ENCODE peak calls at places on chromosomes 1 and 21, in five cellular contexts. One of them, this sample, is unnamed.

GRCh38 chr21:43825610-43825935 is 36.2 kb downstream of the RRP1 start:
- DNase-seq in kidney tubule cell: no peak
- DNase-seq in CD4-positive, CD25-positive, alpha-beta regulatory T cell: no peak
- DNase-seq in stimulated activated CD4-positive, alpha-beta T cell treated with anti-CD3 and anti-CD28 coated beads, TNF-alpha, amount 100 ng/mL, for 4 hours: no peak
- DNase-seq in C1 segment of cervical spinal cord: no peak
- DNase-seq in this sample: no peak

GRCh38 chr1:45815667-45816458 is 12.5 kb downstream of the MAST2 start:
- DNase-seq in kidney tubule cell: peak
- DNase-seq in CD4-positive, CD25-positive, alpha-beta regulatory T cell: no peak
- DNase-seq in stimulated activated CD4-positive, alpha-beta T cell treated with anti-CD3 and anti-CD28 coated beads, TNF-alpha, amount 100 ng/mL, for 4 hours: no peak
- DNase-seq in C1 segment of cervical spinal cord: no peak
- DNase-seq in this sample: no peak

GRCh38 chr1:6454856-6455751 is 10.9 kb downstream of the TNFRSF25 start:
- DNase-seq in kidney tubule cell: no peak
- DNase-seq in CD4-positive, CD25-positive, alpha-beta regulatory T cell: peak
- DNase-seq in stimulated activated CD4-positive, alpha-beta T cell treated with anti-CD3 and anti-CD28 coated beads, TNF-alpha, amount 100 ng/mL, for 4 hours: no peak
- DNase-seq in C1 segment of cervical spinal cord: no peak
- DNase-seq in this sample: no peak

GRCh38 chr1:155976062-155976912 is 2.1 kb downstream of the ARHGEF2 start:
- DNase-seq in kidney tubule cell: peak
- DNase-seq in CD4-positive, CD25-positive, alpha-beta regulatory T cell: peak
- DNase-seq in stimulated activated CD4-positive, alpha-beta T cell treated with anti-CD3 and anti-CD28 coated beads, TNF-alpha, amount 100 ng/mL, for 4 hours: no peak
- DNase-seq in C1 segment of cervical spinal cord: no peak
- DNase-seq in this sample: no peak

GRCh38 chr1:94193128-94193527 is 44.3 kb downstream of the ARHGAP29 start:
- DNase-seq in kidney tubule cell: no peak
- DNase-seq in CD4-positive, CD25-positive, alpha-beta regulatory T cell: no peak
- DNase-seq in stimulated activated CD4-positive, alpha-beta T cell treated with anti-CD3 and anti-CD28 coated beads, TNF-alpha, amount 100 ng/mL, for 4 hours: no peak
- DNase-seq in C1 segment of cervical spinal cord: no peak
- DNase-seq in this sample: no peak

GRCh38 chr1:198850196-198850595 is 211.4 kb downstream of the PTPRC start:
- DNase-seq in kidney tubule cell: no peak
- DNase-seq in CD4-positive, CD25-positive, alpha-beta regulatory T cell: no peak
- DNase-seq in stimulated activated CD4-positive, alpha-beta T cell treated with anti-CD3 and anti-CD28 coated beads, TNF-alpha, amount 100 ng/mL, for 4 hours: no peak
- DNase-seq in C1 segment of cervical spinal cord: no peak
- DNase-seq in this sample: no peak

GRCh38 chr21:18058731-18059398 is 185.8 kb upstream of the CHODL start:
- DNase-seq in kidney tubule cell: no peak
- DNase-seq in CD4-positive, CD25-positive, alpha-beta regulatory T cell: no peak
- DNase-seq in stimulated activated CD4-positive, alpha-beta T cell treated with anti-CD3 and anti-CD28 coated beads, TNF-alpha, amount 100 ng/mL, for 4 hours: no peak
- DNase-seq in C1 segment of cervical spinal cord: no peak
- DNase-seq in this sample: no peak

GRCh38 chr21:34202553-34203332 is 129.4 kb downstream of the MRPS6 start:
- DNase-seq in kidney tubule cell: peak
- DNase-seq in CD4-positive, CD25-positive, alpha-beta regulatory T cell: no peak
- DNase-seq in stimulated activated CD4-positive, alpha-beta T cell treated with anti-CD3 and anti-CD28 coated beads, TNF-alpha, amount 100 ng/mL, for 4 hours: no peak
- DNase-seq in C1 segment of cervical spinal cord: no peak
- DNase-seq in this sample: no peak

GRCh38 chr1:205711105-205712048 is 31.1 kb upstream of the SLC45A3 start:
- DNase-seq in kidney tubule cell: peak
- DNase-seq in CD4-positive, CD25-positive, alpha-beta regulatory T cell: peak
- DNase-seq in stimulated activated CD4-positive, alpha-beta T cell treated with anti-CD3 and anti-CD28 coated beads, TNF-alpha, amount 100 ng/mL, for 4 hours: no peak
- DNase-seq in C1 segment of cervical spinal cord: no peak
- DNase-seq in this sample: peak

GRCh38 chr1:222546548-222547259 is 1.2 kb downstream of the HHIPL2 start:
- DNase-seq in kidney tubule cell: peak
- DNase-seq in CD4-positive, CD25-positive, alpha-beta regulatory T cell: no peak
- DNase-seq in stimulated activated CD4-positive, alpha-beta T cell treated with anti-CD3 and anti-CD28 coated beads, TNF-alpha, amount 100 ng/mL, for 4 hours: no peak
- DNase-seq in C1 segment of cervical spinal cord: no peak
- DNase-seq in this sample: no peak

GRCh38 chr1:3727042-3727824 is 25.0 kb upstream of the CCDC27 start:
- DNase-seq in kidney tubule cell: peak
- DNase-seq in CD4-positive, CD25-positive, alpha-beta regulatory T cell: no peak
- DNase-seq in stimulated activated CD4-positive, alpha-beta T cell treated with anti-CD3 and anti-CD28 coated beads, TNF-alpha, amount 100 ng/mL, for 4 hours: no peak
- DNase-seq in C1 segment of cervical spinal cord: no peak
- DNase-seq in this sample: no peak

GRCh38 chr21:45019076-45019886 is 55.1 kb upstream of the ADARB1 start:
- DNase-seq in kidney tubule cell: no peak
- DNase-seq in CD4-positive, CD25-positive, alpha-beta regulatory T cell: no peak
- DNase-seq in stimulated activated CD4-positive, alpha-beta T cell treated with anti-CD3 and anti-CD28 coated beads, TNF-alpha, amount 100 ng/mL, for 4 hours: no peak
- DNase-seq in C1 segment of cervical spinal cord: no peak
- DNase-seq in this sample: no peak

GRCh38 chr1:179169616-179170467 is 59.6 kb downstream of the ABL2 start:
- DNase-seq in kidney tubule cell: no peak
- DNase-seq in CD4-positive, CD25-positive, alpha-beta regulatory T cell: no peak
- DNase-seq in stimulated activated CD4-positive, alpha-beta T cell treated with anti-CD3 and anti-CD28 coated beads, TNF-alpha, amount 100 ng/mL, for 4 hours: no peak
- DNase-seq in C1 segment of cervical spinal cord: no peak
- DNase-seq in this sample: no peak

GRCh38 chr1:225462429-225462713 is 34.5 kb upstream of the LBR start:
- DNase-seq in kidney tubule cell: no peak
- DNase-seq in CD4-positive, CD25-positive, alpha-beta regulatory T cell: no peak
- DNase-seq in stimulated activated CD4-positive, alpha-beta T cell treated with anti-CD3 and anti-CD28 coated beads, TNF-alpha, amount 100 ng/mL, for 4 hours: no peak
- DNase-seq in C1 segment of cervical spinal cord: no peak
- DNase-seq in this sample: no peak

GRCh38 chr1:230231739-230232075 is 164.7 kb downstream of the GALNT2 start:
- DNase-seq in kidney tubule cell: peak
- DNase-seq in CD4-positive, CD25-positive, alpha-beta regulatory T cell: peak
- DNase-seq in stimulated activated CD4-positive, alpha-beta T cell treated with anti-CD3 and anti-CD28 coated beads, TNF-alpha, amount 100 ng/mL, for 4 hours: no peak
- DNase-seq in C1 segment of cervical spinal cord: no peak
- DNase-seq in this sample: no peak